ENCODE peak calls at places on chromosome 9, in nine cellular contexts. F is stimulated activated CD4-positive, alpha-beta T cell treated with anti-CD3 and anti-CD28 coated beads, Interleukin-4, amount 100 ng/mL, for 48 hours; R is GOT3; T is CD4-positive, alpha-beta memory T cell; G is NCI-H2171 treated with DMSO at 0.1 percent for 48 hours; U is pons; I is colonic mucosa; M is small intestine; B is sigmoid colon. V is an unnamed sample.

GRCh38 chr9:32701321-32702022 is 66.0 kb upstream of the TAF1L start:
- DNase-seq in U (no peak), B (no peak), M (no peak), G (no peak), T (no peak), I (no peak), F (no peak), R (peak), V (no peak)

GRCh38 chr9:114008667-114009410 is 69.3 kb downstream of the AMBP start:
- DNase-seq in M (no peak), T (no peak), U (no peak), R (no peak), I (no peak), F (no peak), G (no peak), B (peak), V (no peak)

GRCh38 chr9:119453980-119454379 is 84.7 kb upstream of the BRINP1 start:
- DNase-seq in T (no peak), B (no peak), M (no peak), U (no peak), F (no peak), R (no peak), I (no peak), G (peak), V (no peak)

GRCh38 chr9:137109250-137110146 is 5.0 kb downstream of the DPP7 start:
- DNase-seq in M (no peak), G (no peak), T (no peak), B (no peak), R (no peak), U (no peak), I (no peak), F (no peak), V (no peak)

GRCh38 chr9:136323420-136323819 is 3.9 kb upstream of the GPSM1 start:
- DNase-seq in T (no peak), B (no peak), R (no peak), I (no peak), U (no peak), M (peak), G (peak), F (no peak), V (peak)

GRCh38 chr9:89407070-89407469 is 88.8 kb downstream of the SECISBP2 start:
- DNase-seq in F (no peak), R (no peak), B (no peak), U (no peak), T (no peak), M (no peak), I (no peak), G (no peak), V (no peak)

GRCh38 chr9:346114-346513 is 131.4 kb downstream of the DOCK8 start:
- DNase-seq in F (no peak), G (no peak), T (no peak), B (no peak), U (no peak), M (no peak), R (no peak), I (no peak), V (no peak)

GRCh38 chr9:127567119-127567897 is 44.8 kb upstream of the STXBP1 start:
- DNase-seq in T (no peak), R (no peak), M (peak), I (peak), B (peak), F (no peak), U (no peak), G (no peak), V (peak)

GRCh38 chr9:77374266-77374665 is 196.9 kb downstream of the VPS13A start:
- DNase-seq in T (no peak), G (no peak), R (no peak), F (no peak), B (no peak), I (no peak), U (no peak), M (no peak), V (no peak)

GRCh38 chr9:13493697-13494096 is 214.2 kb upstream of the MPDZ start:
- DNase-seq in F (no peak), I (no peak), G (no peak), B (no peak), T (no peak), U (no peak), R (no peak), M (no peak), V (no peak)

V was measured in cerebellar cortex.